ENCODE peak calls at places on chromosome 12, in seven cellular contexts. T, L, I, S, P, E and R are unnamed samples.

GRCh38 chr12:56951582-56952339 is 5.6 kb downstream of the RDH16 start:
- DNase-seq in I (no peak), E (no peak), L (no peak), S (no peak), P (no peak), T (no peak), R (no peak)

GRCh38 chr12:130477221-130477620 is 139.5 kb downstream of the PIWIL1 start:
- DNase-seq in T (no peak), E (no peak), I (no peak), L (no peak), P (no peak), S (no peak), R (no peak)

GRCh38 chr12:53005215-53005985 is 856 bp upstream of the EIF4B start:
- DNase-seq in T (no peak), I (peak; percentile 8), S (no peak), L (no peak), E (peak; percentile 17), P (no peak), R (no peak)

GRCh38 chr12:57896437-57897201 is 44.7 kb upstream of the ATP23 start:
- DNase-seq in I (no peak), E (peak; percentile 70), S (peak; percentile 63), P (peak; percentile 61), T (peak; percentile 42), L (peak; percentile 84), R (no peak)

GRCh38 chr12:62865860-62866407 is 69.0 kb downstream of the PPM1H start:
- DNase-seq in E (no peak), S (no peak), L (peak; percentile 58), P (no peak), I (no peak), T (no peak), R (no peak)

GRCh38 chr12:94172973-94173372 is 24.6 kb downstream of the PLXNC1 start:
- DNase-seq in I (no peak), L (peak; percentile 87), T (no peak), E (peak; percentile 35), S (no peak), P (peak; percentile 27), R (peak; percentile 80)

GRCh38 chr12:62683724-62684501 is 217.3 kb downstream of the MON2 start:
- DNase-seq in E (peak; percentile 46), S (no peak), T (no peak), I (no peak), L (peak; percentile 97), P (no peak), R (no peak)

GRCh38 chr12:75766263-75767160 is 255.1 kb upstream of the KRR1 start:
- DNase-seq in E (peak; percentile 22), I (no peak), S (no peak), T (peak; percentile 94), P (no peak), L (peak; percentile 67), R (no peak)

GRCh38 chr12:109582636-109583035 is 9.0 kb downstream of the MVK start:
- DNase-seq in L (no peak), P (no peak), T (no peak), S (no peak), I (no peak), E (no peak), R (no peak)

GRCh38 chr12:104733717-104734175 is 224.3 kb downstream of the SLC41A2 start:
- DNase-seq in T (no peak), E (no peak), P (no peak), I (no peak), L (no peak), S (no peak), R (peak; percentile 16)

GRCh38 chr12:32566663-32567634 is 112.2 kb upstream of the DNM1L start:
- DNase-seq in I (no peak), E (peak; percentile 31), L (peak; percentile 37), T (no peak), S (no peak), P (no peak), R (no peak)

GRCh38 chr12:120125029-120125428 is 8.5 kb upstream of the RAB35 start:
- DNase-seq in I (no peak), E (no peak), S (no peak), T (no peak), L (no peak), P (no peak), R (no peak)

GRCh38 chr12:77131977-77132490 is 66.7 kb upstream of the E2F7 start:
- DNase-seq in I (no peak), E (no peak), P (no peak), S (no peak), L (no peak), T (no peak), R (no peak)

GRCh38 chr12:67539946-67540345 is 108.6 kb upstream of the DYRK2 start:
- DNase-seq in S (no peak), P (no peak), T (no peak), L (peak; percentile 20), I (no peak), E (no peak), R (no peak)

GRCh38 chr12:110917467-110917866 is 2.9 kb downstream of the MYL2 start:
- DNase-seq in S (no peak), I (no peak), P (no peak), T (peak; percentile 57), L (peak; percentile 80), E (no peak), R (no peak)

GRCh38 chr12:77058740-77059139 is 6.6 kb downstream of the E2F7 start:
- DNase-seq in P (no peak), L (peak; percentile 33), S (no peak), E (no peak), T (no peak), I (no peak), R (no peak)

GRCh38 chr12:19201653-19202052 is 72.1 kb downstream of the PLEKHA5 start:
- DNase-seq in E (no peak), T (no peak), S (no peak), L (no peak), I (no peak), P (no peak), R (no peak)

GRCh38 chr12:43758247-43758727 is 303 bp downstream of the PUS7L start:
- DNase-seq in L (peak; percentile 31), I (no peak), S (no peak), T (peak; percentile 38), E (peak; percentile 18), P (peak; percentile 26), R (peak; percentile 15)

GRCh38 chr12:102740157-102741032 is 176.6 kb downstream of the PAH start:
- DNase-seq in P (no peak), S (no peak), E (no peak), T (no peak), I (no peak), L (peak; percentile 28), R (peak; percentile 51)

GRCh38 chr12:26188132-26188531 is 7.2 kb upstream of the SSPN start:
- DNase-seq in I (no peak), T (no peak), S (no peak), P (no peak), L (peak; percentile 77), E (no peak), R (no peak)

GRCh38 chr12:9364224-9365176 is 156.3 kb upstream of the PZP start:
- DNase-seq in P (no peak), E (no peak), L (peak; percentile 49), I (peak; percentile 36), S (no peak), T (peak; percentile 70), R (peak; percentile 82)

GRCh38 chr12:52613363-52614030 is 4.9 kb downstream of the KRT73 start:
- DNase-seq in L (no peak), S (no peak), I (no peak), P (no peak), E (peak; percentile 7), T (no peak), R (no peak)

GRCh38 chr12:21155517-21156351 is 24.7 kb downstream of the SLCO1B1 start:
- DNase-seq in S (no peak), L (no peak), I (no peak), P (no peak), E (no peak), T (no peak), R (no peak)

GRCh38 chr12:104360157-104360556 is 56.6 kb downstream of the EID3 start:
- DNase-seq in S (no peak), E (no peak), L (peak; percentile 86), I (no peak), T (no peak), P (no peak), R (no peak)

GRCh38 chr12:6229823-6230222 is 29.6 kb downstream of the CD9 start:
- DNase-seq in L (peak; percentile 94), S (peak; percentile 55), I (no peak), E (peak; percentile 58), T (peak; percentile 49), P (no peak), R (peak; percentile 92)

GRCh38 chr12:42109031-42109430 is 35.6 kb downstream of the GXYLT1 start:
- DNase-seq in P (no peak), L (no peak), T (no peak), E (no peak), I (no peak), S (no peak), R (no peak)

GRCh38 chr12:1776139-1776975 is 44.0 kb upstream of the LRTM2 start:
- DNase-seq in I (no peak), P (no peak), T (peak; percentile 97), S (no peak), E (no peak), L (peak; percentile 69), R (peak; percentile 30)

GRCh38 chr12:74586251-74586650 is 48.6 kb downstream of the ATXN7L3B start:
- DNase-seq in I (no peak), E (no peak), S (no peak), L (no peak), T (no peak), P (no peak), R (no peak)

GRCh38 chr12:52496054-52496453 is 3.0 kb upstream of the KRT6A start:
- DNase-seq in S (no peak), T (no peak), I (no peak), E (no peak), L (no peak), P (no peak), R (no peak)

GRCh38 chr12:57637364-57637763 is 4.4 kb upstream of the B4GALNT1 start:
- DNase-seq in E (no peak), S (no peak), L (no peak), I (no peak), P (no peak), T (no peak), R (no peak)

GRCh38 chr12:115771065-115771464 is 506.4 kb downstream of the MED13L start:
- DNase-seq in I (no peak), P (no peak), T (no peak), S (no peak), L (no peak), E (no peak), R (no peak)

GRCh38 chr12:43407816-43408645 is 144.0 kb downstream of the ADAMTS20 start:
- DNase-seq in L (peak; percentile 0), S (no peak), I (no peak), P (no peak), E (no peak), T (peak; percentile 35), R (peak; percentile 15)